ENCODE peak calls at places on chromosome 7, in six cellular contexts. Z is naive thymus-derived CD4-positive, alpha-beta T cell; R is HCT116; U is lower lobe of right lung; W is psoas muscle; C is ovary. A is an unnamed sample.

GRCh38 chr7:36658603-36659516 is 65.4 kb downstream of the AOAH start:
- DNase-seq in Z (no peak), R (no peak), U (no peak), W (no peak), C (no peak), A (no peak)

GRCh38 chr7:2978403-2978802 is 65.3 kb downstream of the CARD11 start:
- DNase-seq in Z (peak; percentile 36), R (no peak), U (peak; percentile 83), W (no peak), C (no peak), A (no peak)

GRCh38 chr7:51224811-51225581 is 91.6 kb downstream of the COBL start:
- DNase-seq in Z (no peak), R (peak; percentile 45), U (peak; percentile 72), W (no peak), C (no peak), A (no peak)

GRCh38 chr7:67413670-67414069 is 417.0 kb downstream of the TYW1 start:
- DNase-seq in Z (no peak), R (no peak), U (no peak), W (no peak), C (no peak), A (no peak)

GRCh38 chr7:18866359-18867036 is 250.9 kb downstream of the TWIST1 start:
- DNase-seq in Z (no peak), R (peak; percentile 43), U (no peak), W (peak; percentile 55), C (peak; percentile 41), A (no peak)

GRCh38 chr7:90686146-90686545 is 90.0 kb downstream of the CDK14 start:
- DNase-seq in Z (no peak), R (no peak), U (no peak), W (no peak), C (no peak), A (no peak)

GRCh38 chr7:50397320-50397970 is 52.7 kb downstream of the FIGNL1 start:
- DNase-seq in Z (no peak), R (no peak), U (no peak), W (no peak), C (no peak), A (no peak)

GRCh38 chr7:7207876-7208275 is 25.5 kb downstream of the C1GALT1 start:
- DNase-seq in Z (no peak), R (no peak), U (no peak), W (no peak), C (no peak), A (no peak)

GRCh38 chr7:158710651-158711102 is 6.1 kb upstream of the NCAPG2 start:
- DNase-seq in Z (no peak), R (no peak), U (no peak), W (no peak), C (no peak), A (no peak)

GRCh38 chr7:107130487-107131220 is 38.1 kb upstream of the HBP1 start:
- DNase-seq in Z (no peak), R (no peak), U (no peak), W (no peak), C (no peak), A (no peak)

GRCh38 chr7:32427769-32428291 is 62.4 kb downstream of the LSM5 start:
- DNase-seq in Z (peak; percentile 17), R (peak; percentile 21), U (peak; percentile 75), W (peak; percentile 71), C (no peak), A (peak; percentile 95)

GRCh38 chr7:130868150-130868549 is 134.1 kb upstream of the KLF14 start:
- DNase-seq in Z (no peak), R (no peak), U (no peak), W (no peak), C (no peak), A (no peak)

GRCh38 chr7:102989161-102989560 is 76.4 kb downstream of the LRRC17 start:
- DNase-seq in Z (no peak), R (no peak), U (no peak), W (no peak), C (no peak), A (no peak)

GRCh38 chr7:140542226-140542625 is 62.9 kb upstream of the MKRN1 start:
- DNase-seq in Z (no peak), R (no peak), U (no peak), W (peak; percentile 59), C (peak; percentile 79), A (no peak)

GRCh38 chr7:303884-304573 is 14.1 kb downstream of the FOXL3 start:
- DNase-seq in Z (no peak), R (no peak), U (peak; percentile 34), W (no peak), C (no peak), A (no peak)

GRCh38 chr7:4776160-4776623 is 769 bp downstream of the AP5Z1 start:
- DNase-seq in Z (no peak), R (no peak), U (no peak), W (no peak), C (no peak), A (no peak)

GRCh38 chr7:66374141-66374540 is 169.0 kb downstream of the TPST1 start:
- DNase-seq in Z (no peak), R (no peak), U (no peak), W (no peak), C (peak; percentile 39), A (no peak)

GRCh38 chr7:22326181-22326580 is 30.8 kb downstream of the RAPGEF5 start:
- DNase-seq in Z (no peak), R (no peak), U (no peak), W (no peak), C (no peak), A (no peak)

GRCh38 chr7:134724606-134725005 is 54.8 kb upstream of the CALD1 start:
- DNase-seq in Z (no peak), R (peak; percentile 48), U (no peak), W (no peak), C (no peak), A (no peak)

GRCh38 chr7:113267271-113267670 is 148.9 kb upstream of the SMIM30 start:
- DNase-seq in Z (no peak), R (no peak), U (no peak), W (no peak), C (no peak), A (no peak)

GRCh38 chr7:767580-767940 is 40.5 kb upstream of the PRKAR1B start:
- DNase-seq in Z (no peak), R (no peak), U (no peak), W (no peak), C (peak; percentile 46), A (no peak)

GRCh38 chr7:140049339-140050024 is 13.3 kb downstream of the PARP12 start:
- DNase-seq in Z (no peak), R (no peak), U (no peak), W (no peak), C (no peak), A (no peak)

GRCh38 chr7:102933763-102934162 is 21.0 kb downstream of the LRRC17 start:
- DNase-seq in Z (no peak), R (no peak), U (no peak), W (peak; percentile 66), C (peak; percentile 90), A (no peak)

GRCh38 chr7:36001546-36001945 is 151.5 kb upstream of the EEPD1 start:
- DNase-seq in Z (no peak), R (no peak), U (no peak), W (no peak), C (no peak), A (no peak)

GRCh38 chr7:66169616-66170015 is 35.5 kb upstream of the TPST1 start:
- DNase-seq in Z (no peak), R (no peak), U (no peak), W (no peak), C (no peak), A (no peak)

GRCh38 chr7:77425151-77426051 is 9.3 kb upstream of the GSAP start:
- DNase-seq in Z (no peak), R (peak; percentile 59), U (no peak), W (no peak), C (no peak), A (no peak)

GRCh38 chr7:94061316-94061715 is 57.2 kb upstream of the BET1 start:
- DNase-seq in Z (no peak), R (no peak), U (no peak), W (no peak), C (no peak), A (no peak)

GRCh38 chr7:732094-732541 is 5.0 kb upstream of the PRKAR1B start:
- DNase-seq in Z (no peak), R (peak; percentile 24), U (peak; percentile 62), W (peak; percentile 52), C (no peak), A (no peak)

A was measured in progenitor cell of endocrine pancreas.